ENCODE peak calls at places on chromosomes 4 and X, in nine cellular contexts. One of them, this sample, is unnamed.

GRCh38 chr4:140996757-140997156 is 136.5 kb downstream of the RNF150 start:
- DNase-seq in A172: peak
- DNase-seq in right lobe of liver: no peak
- DNase-seq in bronchial epithelial cell: no peak
- DNase-seq in effector CD4-positive, alpha-beta T cell: no peak
- DNase-seq in central memory CD4-positive, alpha-beta T cell: no peak
- DNase-seq in NCI-H69: no peak
- DNase-seq in T-helper 2 cell: no peak
- DNase-seq in naive thymus-derived CD4-positive, alpha-beta T cell: no peak
- DNase-seq in this sample: peak

GRCh38 chr4:173169428-173170209 is 1.0 kb downstream of the GALNT7 start:
- DNase-seq in NCI-H69: peak
- DNase-seq in central memory CD4-positive, alpha-beta T cell: peak
- DNase-seq in A172: no peak
- DNase-seq in T-helper 2 cell: peak
- DNase-seq in right lobe of liver: peak
- DNase-seq in naive thymus-derived CD4-positive, alpha-beta T cell: peak
- DNase-seq in effector CD4-positive, alpha-beta T cell: peak
- DNase-seq in bronchial epithelial cell: peak
- DNase-seq in this sample: no peak

GRCh38 chr4:156293657-156294297 is 340.1 kb upstream of the CTSO start:
- DNase-seq in naive thymus-derived CD4-positive, alpha-beta T cell: no peak
- DNase-seq in central memory CD4-positive, alpha-beta T cell: no peak
- DNase-seq in A172: peak
- DNase-seq in effector CD4-positive, alpha-beta T cell: no peak
- DNase-seq in right lobe of liver: no peak
- DNase-seq in NCI-H69: peak
- DNase-seq in bronchial epithelial cell: peak
- DNase-seq in T-helper 2 cell: no peak
- DNase-seq in this sample: peak

GRCh38 chrX:140815868-140816267 is 106.3 kb downstream of the LINC00632 start:
- DNase-seq in naive thymus-derived CD4-positive, alpha-beta T cell: no peak
- DNase-seq in right lobe of liver: no peak
- DNase-seq in bronchial epithelial cell: peak
- DNase-seq in effector CD4-positive, alpha-beta T cell: no peak
- DNase-seq in NCI-H69: no peak
- DNase-seq in A172: peak
- DNase-seq in central memory CD4-positive, alpha-beta T cell: no peak
- DNase-seq in T-helper 2 cell: no peak
- DNase-seq in this sample: no peak

GRCh38 chr4:58760100-58760499 is 1649.9 kb upstream of the IGFBP7 start:
- DNase-seq in naive thymus-derived CD4-positive, alpha-beta T cell: no peak
- DNase-seq in NCI-H69: peak
- DNase-seq in bronchial epithelial cell: no peak
- DNase-seq in effector CD4-positive, alpha-beta T cell: no peak
- DNase-seq in T-helper 2 cell: no peak
- DNase-seq in right lobe of liver: no peak
- DNase-seq in A172: no peak
- DNase-seq in central memory CD4-positive, alpha-beta T cell: no peak
- DNase-seq in this sample: no peak

GRCh38 chrX:727738-728621 is 97.4 kb downstream of the SHOX start:
- DNase-seq in right lobe of liver: no peak
- DNase-seq in NCI-H69: no peak
- DNase-seq in effector CD4-positive, alpha-beta T cell: no peak
- DNase-seq in T-helper 2 cell: no peak
- DNase-seq in bronchial epithelial cell: no peak
- DNase-seq in A172: no peak
- DNase-seq in naive thymus-derived CD4-positive, alpha-beta T cell: peak
- DNase-seq in central memory CD4-positive, alpha-beta T cell: no peak
- DNase-seq in this sample: no peak

GRCh38 chrX:69229436-69229835 is 64.2 kb upstream of the PJA1 start:
- DNase-seq in effector CD4-positive, alpha-beta T cell: no peak
- DNase-seq in central memory CD4-positive, alpha-beta T cell: no peak
- DNase-seq in T-helper 2 cell: no peak
- DNase-seq in A172: peak
- DNase-seq in NCI-H69: no peak
- DNase-seq in bronchial epithelial cell: peak
- DNase-seq in naive thymus-derived CD4-positive, alpha-beta T cell: no peak
- DNase-seq in right lobe of liver: no peak
- DNase-seq in this sample: peak

GRCh38 chrX:53684415-53685192 is 1.9 kb downstream of the HUWE1 start:
- DNase-seq in effector CD4-positive, alpha-beta T cell: no peak
- DNase-seq in NCI-H69: peak
- DNase-seq in bronchial epithelial cell: no peak
- DNase-seq in T-helper 2 cell: no peak
- DNase-seq in central memory CD4-positive, alpha-beta T cell: no peak
- DNase-seq in A172: no peak
- DNase-seq in right lobe of liver: no peak
- DNase-seq in naive thymus-derived CD4-positive, alpha-beta T cell: no peak
- DNase-seq in this sample: no peak

GRCh38 chrX:131783555-131784338 is 239.4 kb upstream of the STK26 start:
- DNase-seq in effector CD4-positive, alpha-beta T cell: peak
- DNase-seq in naive thymus-derived CD4-positive, alpha-beta T cell: peak
- DNase-seq in T-helper 2 cell: no peak
- DNase-seq in A172: no peak
- DNase-seq in NCI-H69: no peak
- DNase-seq in right lobe of liver: peak
- DNase-seq in central memory CD4-positive, alpha-beta T cell: peak
- DNase-seq in bronchial epithelial cell: no peak
- DNase-seq in this sample: peak